ENCODE peak calls at places on chromosomes 6 and 20, in six cellular contexts. Q, G, V, U, F and I are unnamed samples. For H3K4me1, the result is how much of the 10 kb centered on the place peaks cover.

GRCh38 chr20:36606171-36607116 is 865 bp downstream of the RAB5IF start:
- DNase-seq in Q (no peak), G (no peak), V (no peak), U (no peak), F (peak), I (no peak)

GRCh38 chr20:47007826-47008655 is 113.4 kb downstream of the EYA2 start:
- DNase-seq in Q (no peak), G (no peak), V (no peak), U (no peak), F (no peak), I (no peak)

GRCh38 chr6:26571592-26572296 is 25.0 kb upstream of the ABT1 start:
- DNase-seq in Q (no peak), G (peak), V (peak), U (peak), F (no peak), I (peak)

GRCh38 chr6:143940011-143940597 is 68.0 kb downstream of the PLAGL1 start:
- DNase-seq in Q (peak), G (no peak), V (peak), U (no peak), F (peak), I (no peak)

GRCh38 chr6:141488466-141488865 is 644.3 kb upstream of the GJE1 start:
- DNase-seq in Q (no peak), G (no peak), V (no peak), U (no peak), F (no peak), I (no peak)

GRCh38 chr6:48825501-48826317 is 637.3 kb downstream of the MMUT start:
- DNase-seq in Q (no peak), G (no peak), V (no peak), U (no peak), F (no peak), I (no peak)

GRCh38 chr20:7770578-7770977 is 169.7 kb downstream of the HAO1 start:
- DNase-seq in Q (no peak), G (no peak), V (peak), U (no peak), F (no peak), I (no peak)

GRCh38 chr6:81228912-81229540 is 523.5 kb downstream of the TENT5A start:
- DNase-seq in Q (no peak), G (no peak), V (no peak), U (no peak), F (no peak), I (no peak)

GRCh38 chr20:13526551-13526950 is 112.2 kb downstream of the TASP1 start:
- DNase-seq in Q (no peak), G (no peak), V (no peak), U (no peak), F (no peak), I (no peak)

GRCh38 chr20:51562334-51563140 is 20.0 kb upstream of the NFATC2 start:
- DNase-seq in Q (no peak), G (peak), V (no peak), U (peak), F (peak), I (peak)
- H3K27ac ChIP-seq in Q (no peak), G (peak), V (no peak), U (peak), F (peak), I (peak)

DNA sequence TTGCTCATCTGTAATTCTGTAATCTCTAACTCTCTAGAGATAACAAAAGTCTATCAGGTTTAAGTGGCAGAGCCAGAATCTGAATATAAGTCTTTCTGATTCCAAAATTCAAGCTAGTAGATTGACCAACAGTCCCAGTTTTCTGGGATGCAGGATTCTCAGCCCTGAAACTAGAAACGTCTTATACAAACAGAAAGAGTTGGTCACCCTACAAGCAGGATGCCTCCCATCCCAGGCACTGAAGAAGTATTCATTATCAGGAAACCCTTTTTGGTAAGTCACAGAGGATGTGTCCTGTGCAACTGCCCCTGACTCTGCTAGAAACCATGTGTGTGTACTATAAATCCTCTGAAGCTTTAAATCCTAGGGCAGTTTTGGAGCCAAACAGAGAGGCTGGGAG is 135.0 kb downstream of the CARMIL1 start:
- DNase-seq in Q (no peak), G (no peak), V (no peak), U (no peak), F (no peak), I (no peak)
- H3K4me1 ChIP-seq in Q (under half), G (under half), V (under half), U (under half), F (under half), I (under half)

GRCh38 chr6:105879902-105880547 is 206.1 kb upstream of the PRDM1 start:
- DNase-seq in Q (no peak), G (no peak), V (peak), U (peak), F (no peak), I (no peak)
- H3K4me3 ChIP-seq in Q (no peak), G (no peak), V (no peak), U (no peak), F (no peak), I (no peak)

GRCh38 chr6:56808871-56809359 is 146.0 kb upstream of the BEND6 start:
- DNase-seq in Q (no peak), G (no peak), V (no peak), U (no peak), F (no peak), I (no peak)
- H3K27ac ChIP-seq in Q (no peak), G (peak), V (peak), U (no peak), F (no peak), I (no peak)

GRCh38 chr6:30611856-30612194 is 5.2 kb downstream of the PPP1R10 start:
- DNase-seq in Q (no peak), G (no peak), V (no peak), U (no peak), F (no peak), I (no peak)

GRCh38 chr6:30612687-30613248 is 4.3 kb downstream of the PPP1R10 start:
- DNase-seq in Q (no peak), G (no peak), V (no peak), U (no peak), F (no peak), I (no peak)

GRCh38 chr6:30612213-30612612 is 4.8 kb downstream of the PPP1R10 start:
- DNase-seq in Q (no peak), G (no peak), V (no peak), U (no peak), F (no peak), I (no peak)

GRCh38 chr6:30611150-30611855 is 5.7 kb downstream of the PPP1R10 start:
- DNase-seq in Q (no peak), G (no peak), V (no peak), U (no peak), F (no peak), I (no peak)

GRCh38 chr6:30610065-30610464 is 7.0 kb downstream of the PPP1R10 start:
- DNase-seq in Q (no peak), G (no peak), V (no peak), U (no peak), F (no peak), I (no peak)
- H3K4me1 ChIP-seq in Q (half or more), G (under half), V (under half), U (under half), F (half or more), I (under half)